ENCODE peak calls at places on chromosome 5, in four cellular contexts. One of them, this sample, is unnamed.

GRCh38 chr5:133460172-133460758 is 152.1 kb downstream of the FSTL4 start:
- DNase-seq in nephron progenitor cell: peak
- DNase-seq in heart right ventricle: no peak
- DNase-seq in right atrium auricular region: no peak
- DNase-seq in this sample: no peak

GRCh38 chr5:57408714-57409113 is 73.9 kb downstream of the ACTBL2 start:
- DNase-seq in right atrium auricular region: no peak
- DNase-seq in heart right ventricle: no peak
- DNase-seq in nephron progenitor cell: no peak
- DNase-seq in this sample: no peak

GRCh38 chr5:122392844-122393243 is 80.8 kb downstream of the SNCAIP start:
- DNase-seq in right atrium auricular region: no peak
- DNase-seq in nephron progenitor cell: no peak
- DNase-seq in heart right ventricle: no peak
- DNase-seq in this sample: no peak

GRCh38 chr5:36575367-36575781 is 31.0 kb upstream of the SLC1A3 start:
- DNase-seq in nephron progenitor cell: no peak
- DNase-seq in right atrium auricular region: no peak
- DNase-seq in heart right ventricle: no peak
- DNase-seq in this sample: no peak

GRCh38 chr5:33794550-33795300 is 97.1 kb downstream of the ADAMTS12 start:
- DNase-seq in right atrium auricular region: no peak
- DNase-seq in heart right ventricle: no peak
- DNase-seq in nephron progenitor cell: no peak
- DNase-seq in this sample: no peak

GRCh38 chr5:6504677-6505414 is 56.2 kb downstream of the UBE2QL1 start:
- DNase-seq in right atrium auricular region: no peak
- DNase-seq in heart right ventricle: no peak
- DNase-seq in nephron progenitor cell: no peak
- DNase-seq in this sample: peak

GRCh38 chr5:134138416-134139376 is 24.2 kb downstream of the TCF7 start:
- DNase-seq in heart right ventricle: no peak
- DNase-seq in right atrium auricular region: peak
- DNase-seq in nephron progenitor cell: no peak
- DNase-seq in this sample: peak

GRCh38 chr5:126370796-126371718 is 52.2 kb upstream of the GRAMD2B start:
- DNase-seq in heart right ventricle: no peak
- DNase-seq in right atrium auricular region: no peak
- DNase-seq in nephron progenitor cell: no peak
- DNase-seq in this sample: no peak

GRCh38 chr5:16461782-16462181 is 3.8 kb downstream of the ZNF622 start:
- DNase-seq in heart right ventricle: no peak
- DNase-seq in nephron progenitor cell: no peak
- DNase-seq in right atrium auricular region: no peak
- DNase-seq in this sample: no peak

DNA sequence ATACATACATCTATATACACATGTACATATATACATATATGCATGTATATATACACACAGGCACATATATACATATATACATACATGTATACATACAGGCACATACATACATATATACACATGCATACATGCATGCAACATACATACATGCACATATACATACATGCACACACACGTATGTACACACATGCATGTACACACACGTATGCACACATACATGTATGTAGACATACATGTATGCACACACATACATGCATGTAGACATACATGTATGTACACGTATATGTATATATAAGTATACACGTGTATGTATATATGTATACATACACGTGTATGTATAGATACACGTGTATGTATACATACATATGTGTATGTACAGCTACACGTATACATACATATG is 617.0 kb downstream of the RAB3C start:
- DNase-seq in heart right ventricle: no peak
- DNase-seq in right atrium auricular region: no peak
- DNase-seq in nephron progenitor cell: no peak
- DNase-seq in this sample: no peak
- TF ChIP-seq CTCF in heart right ventricle: no peak
- TF ChIP-seq CTCF in right atrium auricular region: no peak
- TF ChIP-seq CTCF in nephron progenitor cell: no peak
- TF ChIP-seq CTCF in this sample: no peak

GRCh38 chr5:76766746-76767145 is 50.8 kb downstream of the F2R start:
- DNase-seq in right atrium auricular region: no peak
- DNase-seq in heart right ventricle: no peak
- DNase-seq in nephron progenitor cell: no peak
- DNase-seq in this sample: no peak

GRCh38 chr5:76765249-76765648 is 49.3 kb downstream of the F2R start:
- DNase-seq in right atrium auricular region: no peak
- DNase-seq in heart right ventricle: no peak
- DNase-seq in nephron progenitor cell: no peak
- DNase-seq in this sample: no peak

GRCh38 chr5:76762484-76762883 is 46.6 kb downstream of the F2R start:
- DNase-seq in nephron progenitor cell: no peak
- DNase-seq in heart right ventricle: no peak
- DNase-seq in right atrium auricular region: peak
- DNase-seq in this sample: no peak

GRCh38 chr5:76764374-76764773 is 48.4 kb downstream of the F2R start:
- DNase-seq in nephron progenitor cell: no peak
- DNase-seq in heart right ventricle: no peak
- DNase-seq in right atrium auricular region: no peak
- DNase-seq in this sample: no peak

GRCh38 chr5:76763136-76763535 is 47.2 kb downstream of the F2R start:
- DNase-seq in right atrium auricular region: peak
- DNase-seq in heart right ventricle: no peak
- DNase-seq in nephron progenitor cell: no peak
- DNase-seq in this sample: no peak
- TF ChIP-seq CTCF in right atrium auricular region: no peak
- TF ChIP-seq CTCF in heart right ventricle: no peak
- TF ChIP-seq CTCF in nephron progenitor cell: no peak
- TF ChIP-seq CTCF in this sample: no peak

GRCh38 chr5:11906495-11906894 is 2.2 kb upstream of the CTNND2 start:
- DNase-seq in heart right ventricle: no peak
- DNase-seq in right atrium auricular region: no peak
- DNase-seq in nephron progenitor cell: no peak
- DNase-seq in this sample: no peak
- TF ChIP-seq CTCF in heart right ventricle: no peak
- TF ChIP-seq CTCF in right atrium auricular region: no peak
- TF ChIP-seq CTCF in nephron progenitor cell: no peak
- TF ChIP-seq CTCF in this sample: peak

GRCh38 chr5:166340039-166340438 is 1951.4 kb upstream of the WWC1 start:
- DNase-seq in right atrium auricular region: no peak
- DNase-seq in nephron progenitor cell: no peak
- DNase-seq in heart right ventricle: no peak
- DNase-seq in this sample: no peak

GRCh38 chr5:166342330-166342891 is 1949.0 kb upstream of the WWC1 start:
- DNase-seq in right atrium auricular region: no peak
- DNase-seq in nephron progenitor cell: no peak
- DNase-seq in heart right ventricle: no peak
- DNase-seq in this sample: no peak

GRCh38 chr5:166347051-166347450 is 1944.4 kb upstream of the WWC1 start:
- DNase-seq in right atrium auricular region: no peak
- DNase-seq in nephron progenitor cell: peak
- DNase-seq in heart right ventricle: no peak
- DNase-seq in this sample: no peak

GRCh38 chr5:166338801-166339200 is 1952.6 kb upstream of the WWC1 start:
- DNase-seq in right atrium auricular region: no peak
- DNase-seq in nephron progenitor cell: no peak
- DNase-seq in heart right ventricle: no peak
- DNase-seq in this sample: no peak

DNA sequence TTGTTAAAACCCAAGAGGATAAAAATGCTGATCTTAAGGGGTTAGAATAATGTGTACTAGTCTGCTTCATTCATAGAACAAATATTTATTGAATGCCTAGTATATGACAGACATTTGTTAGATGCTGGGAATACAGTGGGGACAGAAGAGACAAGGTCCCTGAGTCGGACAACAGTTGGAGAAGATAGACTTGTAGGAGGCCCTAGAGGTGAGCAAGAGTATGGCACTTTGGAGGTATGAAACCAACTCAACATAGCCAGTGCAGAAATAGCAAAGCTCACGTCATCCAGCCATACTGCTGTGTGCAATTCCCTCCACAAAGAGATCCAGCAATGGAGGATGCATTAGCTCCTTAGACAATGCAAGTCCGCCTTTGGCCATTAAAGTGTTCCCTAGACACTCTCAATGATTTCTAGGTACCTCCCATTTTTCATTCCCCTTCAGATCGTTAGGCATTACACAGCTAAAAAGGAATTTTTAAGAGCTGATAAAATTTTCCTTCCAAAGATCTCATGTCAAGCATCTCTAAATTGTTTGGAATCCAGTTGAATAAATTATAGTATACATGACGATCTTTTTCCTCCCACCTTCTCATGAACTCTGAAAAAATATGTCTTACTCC is 1949.6 kb upstream of the WWC1 start:
- DNase-seq in right atrium auricular region: no peak
- DNase-seq in heart right ventricle: no peak
- DNase-seq in nephron progenitor cell: no peak
- DNase-seq in this sample: no peak
- TF ChIP-seq CTCF in right atrium auricular region: no peak
- TF ChIP-seq CTCF in heart right ventricle: no peak
- TF ChIP-seq CTCF in nephron progenitor cell: no peak
- TF ChIP-seq CTCF in this sample: peak

DNA sequence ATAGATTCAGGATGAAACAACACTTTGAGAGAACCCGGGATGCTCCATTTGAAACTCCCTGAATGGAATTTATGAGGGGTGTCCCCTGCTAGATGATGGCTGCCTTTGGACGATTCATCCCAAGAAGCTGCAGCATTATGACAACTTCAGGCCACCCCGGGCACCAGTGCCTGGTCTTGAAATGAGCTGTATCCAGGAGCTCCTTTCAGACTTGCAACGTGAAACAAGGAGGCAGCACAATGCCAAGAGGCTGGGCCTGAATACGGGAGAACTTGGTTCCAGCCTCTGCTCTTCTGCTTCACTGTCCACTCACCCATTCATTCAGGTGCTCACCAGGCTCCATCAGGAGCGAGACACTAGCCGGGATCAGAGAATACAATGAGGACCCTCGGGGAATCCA is 78.3 kb downstream of the STK10 start:
- DNase-seq in heart right ventricle: no peak
- DNase-seq in right atrium auricular region: no peak
- DNase-seq in nephron progenitor cell: no peak
- DNase-seq in this sample: peak
- TF ChIP-seq CTCF in heart right ventricle: no peak
- TF ChIP-seq CTCF in right atrium auricular region: no peak
- TF ChIP-seq CTCF in nephron progenitor cell: no peak
- TF ChIP-seq CTCF in this sample: no peak

GRCh38 chr5:167561796-167562195 is 729.6 kb upstream of the WWC1 start:
- DNase-seq in heart right ventricle: no peak
- DNase-seq in nephron progenitor cell: no peak
- DNase-seq in right atrium auricular region: no peak
- DNase-seq in this sample: no peak

GRCh38 chr5:167570431-167570830 is 721.0 kb upstream of the WWC1 start:
- DNase-seq in heart right ventricle: no peak
- DNase-seq in right atrium auricular region: no peak
- DNase-seq in nephron progenitor cell: no peak
- DNase-seq in this sample: no peak

DNA sequence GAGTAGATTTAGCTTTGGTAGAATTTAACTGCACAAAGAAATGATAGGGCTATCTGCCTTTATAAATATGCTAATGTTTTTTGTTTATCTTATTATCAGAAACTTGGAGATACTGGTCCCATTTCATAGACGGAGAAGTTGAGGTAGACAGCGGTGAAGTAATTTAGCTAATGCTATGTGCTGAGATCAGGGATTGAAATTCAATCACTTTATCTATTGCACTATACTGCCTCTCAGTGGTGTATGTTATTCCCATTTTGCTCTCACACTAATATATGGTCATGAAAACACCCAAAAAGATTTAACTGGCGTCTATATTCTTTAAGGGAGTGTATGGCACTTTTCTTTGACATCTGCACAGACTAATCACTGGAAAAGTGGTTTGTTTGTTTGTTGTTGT is 725.9 kb upstream of the WWC1 start:
- DNase-seq in right atrium auricular region: no peak
- DNase-seq in nephron progenitor cell: no peak
- DNase-seq in heart right ventricle: no peak
- DNase-seq in this sample: no peak
- TF ChIP-seq CTCF in right atrium auricular region: no peak
- TF ChIP-seq CTCF in nephron progenitor cell: no peak
- TF ChIP-seq CTCF in heart right ventricle: peak
- TF ChIP-seq CTCF in this sample: peak

GRCh38 chr5:96772542-96772941 is 35.2 kb downstream of the ERAP1 start:
- DNase-seq in heart right ventricle: no peak
- DNase-seq in nephron progenitor cell: no peak
- DNase-seq in right atrium auricular region: no peak
- DNase-seq in this sample: no peak
- TF ChIP-seq CTCF in heart right ventricle: no peak
- TF ChIP-seq CTCF in nephron progenitor cell: no peak
- TF ChIP-seq CTCF in right atrium auricular region: no peak
- TF ChIP-seq CTCF in this sample: no peak

GRCh38 chr5:137733011-137733410 is 2.9 kb downstream of the KLHL3 start:
- DNase-seq in nephron progenitor cell: no peak
- DNase-seq in heart right ventricle: no peak
- DNase-seq in right atrium auricular region: no peak
- DNase-seq in this sample: no peak
- TF ChIP-seq CTCF in nephron progenitor cell: no peak
- TF ChIP-seq CTCF in heart right ventricle: no peak
- TF ChIP-seq CTCF in right atrium auricular region: no peak
- TF ChIP-seq CTCF in this sample: no peak

DNA sequence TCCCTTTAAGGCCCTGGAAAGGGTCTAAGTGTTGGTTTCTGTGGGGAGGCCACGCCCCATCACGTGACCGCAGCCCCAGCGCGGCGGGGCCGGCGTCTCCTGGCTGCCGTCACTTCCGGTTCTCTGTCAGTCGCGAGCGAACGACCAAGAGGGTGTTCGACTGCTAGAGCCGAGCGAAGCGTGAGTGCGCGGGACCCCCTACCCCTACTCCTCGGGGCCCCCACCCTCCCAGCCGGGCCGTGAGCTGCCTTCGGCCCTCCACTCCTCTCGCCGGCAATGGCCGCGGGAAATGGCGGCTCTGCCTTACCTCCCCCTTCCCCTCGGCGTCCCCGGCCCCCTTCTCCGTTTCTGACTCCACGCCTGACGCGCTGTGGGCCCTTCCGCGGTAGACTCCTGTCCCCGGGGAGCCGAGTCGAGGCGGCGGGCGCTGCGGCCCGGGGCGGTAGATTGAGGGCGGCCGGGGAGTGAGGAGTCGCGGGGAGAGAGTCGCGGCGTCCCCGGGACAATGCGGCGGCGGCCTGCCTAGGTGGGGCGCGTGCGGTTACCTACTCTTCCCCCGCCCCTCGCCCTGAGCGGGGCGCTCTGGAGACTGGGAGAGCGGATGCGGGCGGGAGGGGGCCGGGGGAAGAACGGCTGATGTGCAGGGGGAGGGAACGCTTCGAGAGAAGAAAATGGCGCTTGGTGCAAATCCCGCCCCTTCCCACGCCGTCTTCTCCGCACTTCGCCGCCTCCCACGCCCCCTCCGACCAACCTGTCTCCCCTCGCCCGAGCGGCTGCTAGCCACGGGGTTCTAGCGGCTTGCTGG is at the start of gene SUB1:
- DNase-seq in heart right ventricle: peak
- DNase-seq in right atrium auricular region: peak
- DNase-seq in nephron progenitor cell: peak
- DNase-seq in this sample: peak
- TF ChIP-seq CTCF in heart right ventricle: peak
- TF ChIP-seq CTCF in right atrium auricular region: no peak
- TF ChIP-seq CTCF in nephron progenitor cell: no peak
- TF ChIP-seq CTCF in this sample: peak